ENCODE peak calls at places on chromosomes 6 and 20, in seven cellular contexts. P is astrocyte, S is prostate gland, M is NCI-H510A, T is Calu3, K is hepatocyte, J is left ventricle myocardium inferior. Q is an unnamed sample.

GRCh38 chr6:1407499-1407990 is 18.2 kb downstream of the FOXF2 start:
- DNase-seq in M (no peak), P (no peak), S (no peak), K (no peak), T (no peak), J (no peak), Q (no peak)

GRCh38 chr6:165308926-165309731 is at the start of gene C6orf118:
- DNase-seq in S (peak), J (peak), K (peak), T (peak), P (peak), M (peak), Q (peak)

GRCh38 chr20:58749098-58749766 is 56.6 kb downstream of the NPEPL1 start:
- DNase-seq in P (no peak), S (no peak), M (no peak), K (no peak), J (no peak), T (no peak), Q (no peak)

GRCh38 chr20:62141397-62142251 is 1.6 kb downstream of the PSMA7 start:
- DNase-seq in T (peak), K (peak), S (no peak), P (no peak), J (no peak), M (no peak), Q (no peak)

GRCh38 chr6:12119085-12119588 is 107.0 kb downstream of the HIVEP1 start:
- DNase-seq in K (peak), P (no peak), T (peak), S (no peak), M (no peak), J (no peak), Q (peak)

GRCh38 chr20:46315311-46315710 is 7.0 kb upstream of the CDH22 start:
- DNase-seq in S (no peak), K (no peak), M (no peak), T (no peak), J (no peak), P (no peak), Q (no peak)

GRCh38 chr6:30169658-30170614 is 6.6 kb downstream of the TRIM15 start:
- DNase-seq in P (peak), J (no peak), T (peak), K (peak), M (no peak), S (no peak), Q (no peak)

GRCh38 chr20:42945194-42945593 is 244.5 kb downstream of the PTPRT start:
- DNase-seq in S (no peak), P (no peak), T (no peak), J (no peak), M (no peak), K (no peak), Q (no peak)

GRCh38 chr20:7232796-7233195 is 465.3 kb downstream of the BMP2 start:
- DNase-seq in K (no peak), J (no peak), M (no peak), S (no peak), T (no peak), P (no peak), Q (no peak)

GRCh38 chr6:53011993-53012392 is 16.9 kb upstream of the GSTA4 start:
- DNase-seq in M (no peak), K (no peak), T (no peak), P (no peak), S (no peak), J (no peak), Q (no peak)

GRCh38 chr6:151959086-151959485 is 151.6 kb downstream of the ESR1 start:
- DNase-seq in J (no peak), K (no peak), M (no peak), P (no peak), S (no peak), T (no peak), Q (no peak)

GRCh38 chr6:32152414-32153251 is 894 bp upstream of the PRRT1 start:
- DNase-seq in K (peak), M (no peak), J (no peak), S (no peak), P (peak), T (no peak), Q (peak)

GRCh38 chr20:47327711-47328110 is 28.8 kb downstream of the ZMYND8 start:
- DNase-seq in P (no peak), T (no peak), J (no peak), S (no peak), K (no peak), M (no peak), Q (no peak)